ENCODE peak calls at places on chromosomes 13 and 19, in eight cellular contexts. P is endodermal cell, Y is adrenal gland, D is AG04450, I is HCT116, L is thyroid gland, R is cardiac fibroblast, G is A549. C is an unnamed sample.

GRCh38 chr13:83214452-83214851 is 667.8 kb downstream of the SLITRK1 start:
- DNase-seq in P (no peak), Y (no peak), D (no peak), I (no peak), L (no peak), R (no peak), G (no peak), C (no peak)

GRCh38 chr13:102965802-102966201 is 100.4 kb downstream of the SLC10A2 start:
- DNase-seq in P (no peak), Y (no peak), D (no peak), I (no peak), L (no peak), R (no peak), G (no peak), C (no peak)

GRCh38 chr19:40416918-40417713 is 3.9 kb upstream of the PRX start:
- DNase-seq in P (peak; percentile 53), Y (no peak), D (no peak), I (no peak), L (no peak), R (peak; percentile 27), G (no peak), C (no peak)

GRCh38 chr13:82356667-82357066 is 1525.6 kb downstream of the SLITRK1 start:
- DNase-seq in P (no peak), Y (no peak), D (no peak), I (no peak), L (no peak), R (peak; percentile 18), G (no peak), C (no peak)

GRCh38 chr13:33003458-33004019 is 12.7 kb upstream of the KL start:
- DNase-seq in P (no peak), Y (no peak), D (no peak), I (no peak), L (no peak), R (no peak), G (no peak), C (no peak)

GRCh38 chr19:34480971-34481821 is at the start of gene WTIP:
- DNase-seq in P (peak; percentile 94), Y (peak; percentile 71), D (peak; percentile 80), I (peak; percentile 18), L (peak; percentile 60), R (peak; percentile 95), G (peak; percentile 82), C (peak; percentile 66)

GRCh38 chr13:76764429-76764828 is 121.8 kb downstream of the KCTD12 start:
- DNase-seq in P (no peak), Y (peak; percentile 73), D (no peak), I (no peak), L (peak; percentile 26), R (peak; percentile 78), G (no peak), C (no peak)

GRCh38 chr13:24232474-24232873 is 72.0 kb downstream of the SPATA13 start:
- DNase-seq in P (no peak), Y (no peak), D (no peak), I (no peak), L (peak; percentile 44), R (no peak), G (no peak), C (no peak)

GRCh38 chr19:30648321-30648720 is 276.1 kb downstream of the ZNF536 start:
- DNase-seq in P (peak; percentile 68), Y (no peak), D (no peak), I (no peak), L (no peak), R (no peak), G (no peak), C (no peak)

GRCh38 chr13:47934371-47934770 is 66.7 kb downstream of the SUCLA2 start:
- DNase-seq in P (no peak), Y (no peak), D (no peak), I (no peak), L (no peak), R (no peak), G (no peak), C (no peak)

GRCh38 chr13:75643182-75643581 is 7.1 kb downstream of the LMO7 start:
- DNase-seq in P (no peak), Y (no peak), D (no peak), I (no peak), L (no peak), R (no peak), G (no peak), C (no peak)

GRCh38 chr13:63842102-63842501 is 2426.5 kb upstream of the PCDH20 start:
- DNase-seq in P (no peak), Y (no peak), D (no peak), I (no peak), L (no peak), R (no peak), G (no peak), C (no peak)

GRCh38 chr19:53908933-53909415 is at the start of gene CACNG7:
- DNase-seq in P (peak; percentile 78), Y (no peak), D (no peak), I (no peak), L (no peak), R (peak; percentile 48), G (no peak), C (no peak)

GRCh38 chr13:93875527-93875926 is 604.0 kb downstream of the DCT start:
- DNase-seq in P (no peak), Y (no peak), D (peak; percentile 21), I (no peak), L (no peak), R (peak; percentile 67), G (no peak), C (no peak)

GRCh38 chr19:5987077-5987818 is 9.3 kb upstream of the RANBP3 start:
- DNase-seq in P (peak; percentile 91), Y (peak; percentile 90), D (peak; percentile 51), I (peak; percentile 60), L (peak; percentile 77), R (peak; percentile 89), G (peak; percentile 66), C (peak; percentile 44)

GRCh38 chr19:49639401-49640112 is 386 bp downstream of the RRAS start:
- DNase-seq in P (peak; percentile 65), Y (peak; percentile 69), D (no peak), I (no peak), L (peak; percentile 60), R (no peak), G (no peak), C (no peak)

GRCh38 chr13:42996584-42996983 is 4.5 kb upstream of the EPSTI1 start:
- DNase-seq in P (no peak), Y (no peak), D (peak; percentile 81), I (peak; percentile 46), L (no peak), R (peak; percentile 72), G (peak; percentile 30), C (peak; percentile 89)
- TF ChIP-seq CTCF in P (no peak), Y (no peak), D (no peak), I (no peak), L (no peak), R (no peak), G (no peak), C (no peak)

GRCh38 chr13:112454648-112455334 is 78.6 kb downstream of the SPACA7 start:
- DNase-seq in P (no peak), Y (no peak), D (no peak), I (no peak), L (no peak), R (no peak), G (no peak), C (no peak)

GRCh38 chr13:112453874-112454647 is 77.9 kb downstream of the SPACA7 start:
- DNase-seq in P (peak; percentile 30), Y (peak; percentile 27), D (no peak), I (no peak), L (no peak), R (no peak), G (no peak), C (no peak)

GRCh38 chr13:112451512-112452379 is 75.6 kb downstream of the SPACA7 start:
- DNase-seq in P (peak; percentile 23), Y (peak; percentile 14), D (no peak), I (no peak), L (no peak), R (no peak), G (no peak), C (no peak)

GRCh38 chr13:112452380-112453206 is 76.4 kb downstream of the SPACA7 start:
- DNase-seq in P (peak; percentile 34), Y (peak; percentile 18), D (no peak), I (no peak), L (no peak), R (no peak), G (no peak), C (no peak)

GRCh38 chr13:112453207-112453829 is 77.2 kb downstream of the SPACA7 start:
- DNase-seq in P (peak; percentile 23), Y (peak; percentile 31), D (no peak), I (no peak), L (no peak), R (no peak), G (no peak), C (no peak)
- H3K4me3 ChIP-seq in P (no peak overlapping the region), Y (no peak overlapping the region), D (no peak overlapping the region), I (no peak overlapping the region), L (no peak overlapping the region), R (no peak overlapping the region), G (no peak overlapping the region), C (no peak overlapping the region)

GRCh38 chr13:46728777-46729176 is 68.2 kb downstream of the ESD start:
- DNase-seq in P (peak; percentile 59), Y (no peak), D (no peak), I (no peak), L (no peak), R (no peak), G (peak; percentile 1), C (no peak)
- TF ChIP-seq CTCF in P (peak; percentile 64), Y (no peak), D (no peak), I (peak; percentile 35), L (peak; percentile 10), R (peak; percentile 29), G (no peak), C (peak; percentile 15)

DNA sequence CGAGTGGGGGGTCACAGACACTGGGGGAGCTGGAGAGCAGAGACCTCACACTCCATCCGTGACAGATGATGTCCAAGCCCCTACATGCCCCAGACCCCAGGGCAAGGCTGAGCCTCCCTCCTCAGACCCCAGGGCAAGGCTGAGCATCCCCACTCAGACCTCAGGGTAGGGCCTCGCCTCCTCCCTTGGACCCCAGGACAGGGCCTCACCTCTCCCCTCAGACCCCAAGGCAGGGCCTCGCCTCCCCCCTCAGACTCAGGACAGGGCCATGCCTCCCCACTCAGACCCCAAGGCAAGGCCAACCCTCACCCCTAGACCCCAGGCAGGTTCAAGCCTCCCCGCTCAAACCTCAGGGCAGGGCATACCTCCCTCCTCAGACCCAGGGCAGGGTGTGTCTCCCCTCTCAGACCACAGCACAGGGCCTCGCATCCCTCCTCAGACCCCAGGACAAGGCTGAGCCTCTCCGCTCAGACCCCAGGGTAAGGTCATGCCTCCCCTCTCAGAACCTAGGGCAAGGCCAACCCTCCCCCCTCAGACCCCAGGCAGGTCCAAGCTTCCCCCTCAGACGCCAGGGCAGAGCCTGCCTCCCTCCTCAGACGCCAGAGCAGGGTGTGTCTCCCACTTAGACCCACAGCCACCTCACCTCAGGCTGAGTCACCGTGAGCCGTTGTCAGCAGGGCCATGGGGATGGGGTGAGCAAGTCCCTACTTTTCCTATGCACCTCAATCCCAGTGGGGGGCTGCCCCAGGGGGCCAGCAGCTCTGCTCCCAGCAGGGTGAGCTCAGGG is 1.7 kb upstream of the S1PR4 start:
- DNase-seq in P (no peak), Y (no peak), D (no peak), I (peak; percentile 75), L (peak; percentile 59), R (peak; percentile 17), G (peak; percentile 80), C (peak; percentile 37)
- H3K4me3 ChIP-seq in P (no peak overlapping the region), Y (no peak overlapping the region), D (no peak overlapping the region), I (peak overlapping the region; percentile 45), L (no peak overlapping the region), R (no peak overlapping the region), G (no peak overlapping the region), C (no peak overlapping the region)